ENCODE peak calls at places on chromosomes 13 and 19, in four cellular contexts. G, V, A and P are unnamed samples.

GRCh38 chr19:48837081-48837524 is 812 bp upstream of the HSD17B14 start:
- DNase-seq in V (no peak), A (peak), G (no peak), P (peak)

GRCh38 chr19:52566121-52566520 is 4.0 kb upstream of the ZNF701 start:
- DNase-seq in A (no peak), G (no peak), V (no peak), P (no peak)

GRCh38 chr13:112819816-112820215 is 130.0 kb downstream of the ATP11A start:
- DNase-seq in V (no peak), A (no peak), G (no peak), P (no peak)

GRCh38 chr19:54478677-54479266 is 5.7 kb upstream of the CDC42EP5 start:
- DNase-seq in G (peak), A (peak), V (peak), P (peak)

GRCh38 chr13:100399455-100399854 is 189.1 kb downstream of the GGACT start:
- DNase-seq in G (no peak), A (no peak), V (no peak), P (no peak)

GRCh38 chr19:10761443-10762242 is 43.8 kb downstream of the DNM2 start:
- DNase-seq in A (no peak), V (no peak), G (no peak), P (peak)

GRCh38 chr19:31316201-31316951 is 32.9 kb downstream of the TSHZ3 start:
- DNase-seq in V (no peak), G (no peak), A (no peak), P (no peak)

GRCh38 chr13:45825124-45825650 is 26.4 kb downstream of the SIAH3 start:
- DNase-seq in A (peak), G (no peak), V (no peak), P (no peak)

GRCh38 chr19:44592451-44592890 is 20.9 kb upstream of the IGSF23 start:
- DNase-seq in A (no peak), G (no peak), V (no peak), P (no peak)

GRCh38 chr13:37769078-37769477 is 100.5 kb downstream of the TRPC4 start:
- DNase-seq in A (no peak), G (peak), V (no peak), P (no peak)

GRCh38 chr13:98918771-98919170 is 59.1 kb downstream of the DOCK9 start:
- DNase-seq in A (no peak), G (no peak), V (no peak), P (no peak)
- TF ChIP-seq FOXJ3 in A (no peak), G (no peak), V (no peak), P (no peak)

GRCh38 chr19:5137114-5137513 is 168.2 kb downstream of the KDM4B start:
- DNase-seq in V (no peak), G (no peak), A (no peak), P (no peak)

GRCh38 chr19:5141278-5141925 is 172.5 kb downstream of the KDM4B start:
- DNase-seq in V (no peak), G (no peak), A (no peak), P (no peak)

GRCh38 chr19:5136060-5136855 is 167.3 kb downstream of the KDM4B start:
- DNase-seq in G (no peak), V (no peak), A (no peak), P (no peak)

GRCh38 chr19:5137571-5138124 is 168.7 kb downstream of the KDM4B start:
- DNase-seq in G (no peak), A (peak), V (no peak), P (peak)

DNA sequence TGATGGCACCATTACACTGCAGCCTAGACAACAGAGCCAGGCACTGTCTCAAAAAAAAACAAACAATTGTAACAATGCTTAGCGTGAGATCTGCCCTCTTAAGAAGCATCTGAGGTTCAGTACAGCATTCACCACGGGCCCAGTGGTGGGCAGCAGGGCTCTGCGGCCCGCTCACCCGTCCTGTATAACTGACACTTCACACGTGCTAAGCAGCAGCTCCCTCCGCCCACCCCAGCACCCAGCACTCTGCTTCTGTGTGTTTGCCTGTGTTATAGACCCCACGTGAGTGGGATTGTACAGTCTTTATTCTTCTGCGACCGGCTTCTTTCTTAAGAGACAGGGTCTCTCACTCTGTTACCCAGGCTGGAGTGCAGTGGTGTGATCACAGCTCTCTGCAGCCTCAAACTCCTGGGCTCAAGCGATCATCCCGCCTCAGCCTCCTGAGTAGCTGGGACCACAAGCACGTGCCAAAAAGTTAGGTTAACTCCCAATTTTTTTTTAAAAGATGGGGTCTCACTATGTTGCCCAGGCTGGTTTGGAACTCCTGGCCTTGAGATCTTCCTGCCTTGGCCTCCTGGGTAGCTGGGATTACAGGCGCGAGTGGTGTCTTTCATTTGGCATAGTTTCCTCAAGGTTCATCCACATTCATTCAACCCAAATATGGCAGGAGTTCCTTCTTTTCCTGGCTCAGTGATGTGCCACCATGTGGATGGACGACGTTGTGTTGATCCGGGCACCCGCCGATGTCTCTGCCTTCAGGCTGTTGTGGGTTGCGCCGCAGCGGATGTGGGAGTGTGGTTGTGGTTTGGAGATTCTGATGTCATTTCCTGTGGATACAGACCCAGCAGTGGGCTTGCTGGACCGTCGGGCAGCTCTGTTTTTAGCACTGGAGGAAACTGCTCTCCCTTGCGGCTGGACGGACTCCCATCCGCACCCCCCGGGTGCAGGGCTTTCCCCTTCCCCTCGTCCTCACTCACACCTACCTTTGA is 170.0 kb downstream of the KDM4B start:
- DNase-seq in G (no peak), V (peak), A (no peak), P (no peak)
- TF ChIP-seq FOXJ3 in G (no peak), V (no peak), A (no peak), P (no peak)

DNA sequence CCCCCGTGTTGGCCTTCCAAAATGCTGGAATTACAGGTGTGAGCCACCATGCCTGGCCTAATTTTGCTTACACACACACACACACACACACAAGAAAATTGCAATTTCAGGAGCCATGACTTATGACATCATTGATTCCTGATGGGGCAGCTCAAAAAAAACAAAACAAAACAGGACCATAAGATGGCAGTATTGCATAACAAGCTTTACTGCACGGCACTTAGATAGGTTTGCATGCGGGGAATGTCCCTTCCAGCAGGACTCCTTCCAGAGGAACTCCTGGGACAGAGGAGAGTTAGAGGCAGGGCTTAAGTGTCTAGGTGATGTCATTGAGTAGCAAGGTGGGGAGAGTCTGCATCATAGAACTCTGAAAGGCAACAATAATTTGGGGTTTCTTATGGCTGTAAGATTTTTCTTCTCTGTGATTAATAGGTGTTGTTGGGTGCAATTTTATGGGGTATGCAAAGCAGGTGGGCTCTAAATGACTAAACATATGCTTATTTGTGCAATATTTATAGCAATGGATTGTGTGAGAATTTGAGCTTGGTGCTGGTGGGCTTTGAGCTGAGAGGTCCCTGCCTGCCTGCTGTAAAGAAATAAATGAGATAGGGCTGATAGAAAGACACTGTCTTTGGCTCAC is 9.0 kb upstream of the ACSBG2 start:
- DNase-seq in G (peak), A (peak), V (peak), P (no peak)
- TF ChIP-seq FOXJ3 in G (no peak), A (no peak), V (no peak), P (no peak)

GRCh38 chr13:39897636-39898035 is 242.2 kb downstream of the COG6 start:
- DNase-seq in A (no peak), V (no peak), G (no peak), P (no peak)
- TF ChIP-seq FOXJ3 in A (no peak), V (no peak), G (no peak), P (no peak)

DNA sequence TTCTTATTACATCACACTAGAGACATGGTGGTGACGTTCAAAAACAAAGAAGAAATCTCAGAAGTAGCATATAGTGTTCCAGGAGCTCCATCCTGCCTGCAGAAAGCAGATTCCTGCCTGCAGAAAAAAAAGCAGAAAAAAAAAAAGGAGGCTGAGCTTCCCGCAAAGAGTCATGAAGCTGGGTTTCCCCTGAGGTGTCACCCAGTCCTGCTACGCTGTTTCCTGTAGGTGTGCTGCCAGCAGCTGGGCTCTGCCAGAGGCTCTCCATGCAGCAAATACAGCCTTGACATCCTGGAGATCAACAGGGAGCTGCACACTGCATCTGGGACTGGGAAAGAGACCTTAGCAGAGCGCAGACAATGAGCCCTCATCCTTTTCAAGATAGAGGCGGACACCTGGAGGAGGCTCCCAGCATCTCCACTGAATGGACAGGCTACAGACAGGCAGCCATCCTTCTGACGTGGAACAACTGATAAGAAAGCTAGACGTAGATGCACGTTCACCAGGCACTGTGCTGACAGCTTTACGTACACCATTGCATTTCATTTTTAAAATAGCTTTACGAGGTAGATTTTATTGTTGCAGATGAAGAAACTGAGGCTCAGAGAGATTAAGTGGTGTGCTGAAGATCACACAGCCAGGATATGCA is 350.9 kb downstream of the FOXO1 start:
- DNase-seq in A (no peak), G (no peak), V (no peak), P (no peak)
- TF ChIP-seq FOXJ3 in A (no peak), G (no peak), V (no peak), P (no peak)

DNA sequence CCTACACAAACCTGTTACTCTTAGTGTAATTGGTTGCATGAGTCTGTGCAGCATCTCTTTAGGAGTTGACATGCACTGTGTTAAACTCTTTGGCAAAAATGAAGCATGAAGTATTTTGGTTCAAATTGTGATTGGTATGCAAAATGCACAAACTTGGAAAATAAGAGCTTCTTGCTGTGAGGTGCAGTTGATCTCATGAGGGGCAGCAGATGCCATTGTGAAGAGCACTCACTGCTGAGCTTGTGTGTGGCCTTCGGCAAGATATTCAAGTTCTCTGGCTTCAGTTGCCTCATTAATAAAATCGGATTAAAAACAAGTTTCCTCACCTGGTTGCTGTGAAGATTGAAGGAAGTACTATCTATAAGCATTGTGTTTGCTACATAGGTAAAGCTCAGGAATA is 142.3 kb downstream of the KATNAL1 start:
- DNase-seq in A (no peak), V (no peak), G (no peak), P (no peak)
- TF ChIP-seq FOXJ3 in A (no peak), V (no peak), G (no peak), P (no peak)

GRCh38 chr13:109985871-109986270 is 199.5 kb upstream of the IRS2 start:
- DNase-seq in G (no peak), A (no peak), V (no peak), P (no peak)
- TF ChIP-seq FOXJ3 in G (no peak), A (no peak), V (no peak), P (no peak)

DNA sequence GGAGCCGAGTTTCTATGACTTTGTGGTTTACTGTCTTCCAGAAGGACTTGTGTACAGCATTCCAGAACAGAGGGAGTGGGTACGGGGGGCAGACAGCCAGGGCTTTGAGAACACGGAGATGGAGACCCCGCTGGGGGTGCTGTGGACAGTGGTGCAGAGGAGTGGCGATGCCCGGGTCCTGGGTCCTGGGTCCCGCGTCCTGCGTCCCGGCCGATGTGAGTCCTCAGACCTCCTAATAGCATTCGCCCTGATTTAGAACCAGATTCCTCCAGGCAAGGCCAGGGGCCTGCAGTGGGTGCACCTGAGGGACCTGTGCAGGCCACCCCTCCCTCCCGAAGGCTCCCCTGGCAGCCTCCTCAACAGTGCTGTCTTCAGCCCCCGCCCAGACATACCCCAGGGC is 97.9 kb downstream of the KDM4B start:
- DNase-seq in A (no peak), V (no peak), G (no peak), P (no peak)
- TF ChIP-seq FOXJ3 in A (no peak), V (no peak), G (no peak), P (no peak)

DNA sequence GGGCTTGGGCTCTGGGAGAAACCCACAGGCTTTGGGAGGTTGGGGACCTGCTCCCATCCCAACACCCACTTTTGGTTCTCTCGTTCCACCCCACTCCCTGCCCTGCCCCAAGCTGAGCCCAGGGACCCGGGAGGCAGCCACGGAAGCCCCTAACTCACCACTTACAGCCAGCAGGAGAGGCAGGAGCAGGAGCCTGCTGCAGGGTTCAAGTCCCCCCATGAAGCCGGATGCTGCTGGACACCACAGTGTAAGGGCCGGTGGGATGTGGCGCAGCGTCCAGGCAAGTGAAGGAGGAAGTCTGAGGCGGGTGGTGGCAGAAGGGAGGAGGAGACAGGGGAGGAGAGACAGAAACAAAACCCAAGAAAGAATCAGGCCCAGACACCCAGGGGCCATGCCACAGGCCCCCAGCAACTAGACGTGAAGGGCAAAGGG is at the start of gene TYROBP:
- DNase-seq in A (no peak), V (no peak), G (no peak), P (no peak)
- TF ChIP-seq FOXJ3 in A (no peak), V (no peak), G (no peak), P (no peak)

GRCh38 chr13:110109140-110109783 is 197.7 kb downstream of the COL4A1 start:
- DNase-seq in V (no peak), G (no peak), A (no peak), P (no peak)
- TF ChIP-seq FOXJ3 in V (no peak), G (no peak), A (no peak), P (no peak)